ENCODE peak calls at places on chromosome 17, in seven cellular contexts. C is left cardiac atrium; L is thoracic aorta; D is effector memory CD4-positive, alpha-beta T cell; Q is SHP77 treated with DMSO at 0.1 percent for 48 hours; Z is non-pigmented ciliary epithelial cell; K is tibial nerve. F is an unnamed sample.

GRCh38 chr17:78759203-78759968 is 22.7 kb downstream of the CYTH1 start:
- DNase-seq in C (peak), L (no peak), D (peak), Q (no peak), Z (no peak), K (no peak), F (peak)

GRCh38 chr17:64773836-64774761 is 112.0 kb upstream of the SMURF2 start:
- DNase-seq in C (peak), L (no peak), D (no peak), Q (peak), Z (no peak), K (no peak), F (no peak)

GRCh38 chr17:33200116-33200515 is 93.0 kb downstream of the ASIC2 start:
- DNase-seq in C (no peak), L (no peak), D (no peak), Q (no peak), Z (no peak), K (no peak), F (no peak)

GRCh38 chr17:27469256-27469655 is 13.0 kb downstream of the KSR1 start:
- DNase-seq in C (no peak), L (no peak), D (no peak), Q (no peak), Z (no peak), K (no peak), F (no peak)

GRCh38 chr17:82838386-82839063 is 1.3 kb downstream of the ZNF750 start:
- DNase-seq in C (peak), L (no peak), D (no peak), Q (no peak), Z (no peak), K (peak), F (peak)

GRCh38 chr17:41615454-41615853 is 2.9 kb upstream of the KRT16 start:
- DNase-seq in C (peak), L (no peak), D (no peak), Q (no peak), Z (no peak), K (no peak), F (no peak)

GRCh38 chr17:8904686-8905085 is 37.2 kb upstream of the PIK3R6 start:
- DNase-seq in C (no peak), L (no peak), D (no peak), Q (no peak), Z (no peak), K (no peak), F (no peak)

GRCh38 chr17:67525239-67526135 is 148.4 kb downstream of the PITPNC1 start:
- DNase-seq in C (no peak), L (no peak), D (no peak), Q (peak), Z (no peak), K (no peak), F (no peak)

GRCh38 chr17:74961657-74962360 is 10.8 kb downstream of the HID1 start:
- DNase-seq in C (peak), L (peak), D (peak), Q (peak), Z (peak), K (peak), F (peak)

GRCh38 chr17:83079766-83080616 is 582 bp downstream of the METRNL start:
- DNase-seq in C (no peak), L (no peak), D (no peak), Q (no peak), Z (no peak), K (no peak), F (no peak)

GRCh38 chr17:44780845-44781480 is 22.2 kb downstream of the ADAM11 start:
- DNase-seq in C (peak), L (no peak), D (no peak), Q (no peak), Z (no peak), K (no peak), F (no peak)

GRCh38 chr17:36463916-36464764 is 22.3 kb upstream of the ZNHIT3 start:
- DNase-seq in C (peak), L (no peak), D (no peak), Q (no peak), Z (peak), K (no peak), F (peak)

GRCh38 chr17:9860851-9861250 is 35.1 kb downstream of the GLP2R start:
- DNase-seq in C (no peak), L (no peak), D (no peak), Q (no peak), Z (no peak), K (no peak), F (peak)

GRCh38 chr17:81345211-81346089 is 49.8 kb upstream of the BAHCC1 start:
- DNase-seq in C (peak), L (peak), D (peak), Q (peak), Z (no peak), K (peak), F (peak)

GRCh38 chr17:37373530-37374159 is 2.1 kb upstream of the C17orf78 start:
- DNase-seq in C (no peak), L (no peak), D (peak), Q (peak), Z (peak), K (peak), F (peak)

GRCh38 chr17:13884347-13884746 is 185.0 kb upstream of the COX10 start:
- DNase-seq in C (no peak), L (no peak), D (no peak), Q (no peak), Z (no peak), K (no peak), F (no peak)

GRCh38 chr17:35245196-35245486 is 2.3 kb downstream of the SLFN5 start:
- DNase-seq in C (no peak), L (no peak), D (no peak), Q (no peak), Z (peak), K (no peak), F (no peak)

GRCh38 chr17:55731586-55732250 is 9.1 kb upstream of the TMEM100 start:
- DNase-seq in C (peak), L (no peak), D (no peak), Q (no peak), Z (no peak), K (peak), F (peak)

GRCh38 chr17:41328207-41328606 is 12.7 kb upstream of the KRTAP17-1 start:
- DNase-seq in C (no peak), L (no peak), D (no peak), Q (no peak), Z (no peak), K (no peak), F (no peak)

GRCh38 chr17:1532836-1533602 is 16.6 kb upstream of the INPP5K start:
- DNase-seq in C (no peak), L (no peak), D (peak), Q (no peak), Z (no peak), K (no peak), F (peak)

GRCh38 chr17:73474370-73474988 is 162.7 kb upstream of the CDC42EP4 start:
- DNase-seq in C (peak), L (peak), D (no peak), Q (peak), Z (peak), K (peak), F (peak)

GRCh38 chr17:15257316-15257925 is 7.7 kb downstream of the PMP22 start:
- DNase-seq in C (peak), L (peak), D (peak), Q (peak), Z (no peak), K (peak), F (peak)

GRCh38 chr17:33968350-33969044 is 286.6 kb upstream of the CCL2 start:
- DNase-seq in C (no peak), L (no peak), D (no peak), Q (no peak), Z (no peak), K (no peak), F (peak)

GRCh38 chr17:8941520-8941919 is 24.0 kb downstream of the PIK3R5 start:
- DNase-seq in C (peak), L (no peak), D (peak), Q (no peak), Z (no peak), K (no peak), F (peak)